ENCODE peak calls at places on chromosomes 3 and 15, in seven cellular contexts. K is neural crest cell; P is central memory CD4-positive, alpha-beta T cell; B is SW480; N is GM12892; L is HTR-8/SVneo; V is left cardiac atrium. S is an unnamed sample.

GRCh38 chr3:60010778-60011177 is 961.0 kb upstream of the CFAP20DC start:
- DNase-seq in V (no peak), K (no peak), P (peak; percentile 87), L (no peak), B (no peak), N (peak; percentile 19), S (peak; percentile 37)

GRCh38 chr3:182861345-182861744 is 68.0 kb downstream of the ATP11B start:
- DNase-seq in P (no peak), V (no peak), N (no peak), B (no peak), L (no peak), K (no peak), S (no peak)

GRCh38 chr3:107753494-107753893 is 230.7 kb downstream of the BBX start:
- DNase-seq in N (no peak), P (no peak), B (peak; percentile 5), V (no peak), K (peak; percentile 48), L (no peak), S (no peak)

GRCh38 chr15:52862657-52863056 is 72.5 kb upstream of the ONECUT1 start:
- DNase-seq in L (no peak), K (no peak), P (no peak), N (no peak), V (no peak), B (no peak), S (no peak)

GRCh38 chr3:196111939-196112386 is 30.1 kb upstream of the TFRC start:
- DNase-seq in V (no peak), K (no peak), L (no peak), B (no peak), P (peak; percentile 56), N (no peak), S (no peak)

GRCh38 chr15:98899266-98900021 is 108.1 kb downstream of the PGPEP1L start:
- DNase-seq in K (no peak), B (no peak), L (peak; percentile 68), V (no peak), N (no peak), P (no peak), S (no peak)

GRCh38 chr15:68418611-68419161 is 13.3 kb downstream of the ITGA11 start:
- DNase-seq in L (no peak), K (no peak), P (no peak), N (no peak), B (peak; percentile 9), V (peak; percentile 60), S (no peak)

GRCh38 chr3:134752761-134753461 is 42.1 kb upstream of the EPHB1 start:
- DNase-seq in P (no peak), L (no peak), K (no peak), B (no peak), N (no peak), V (no peak), S (no peak)

GRCh38 chr15:90402230-90402629 is 14.2 kb downstream of the IQGAP1 start:
- DNase-seq in K (no peak), B (peak; percentile 74), N (no peak), L (no peak), V (peak; percentile 54), P (no peak), S (no peak)

GRCh38 chr15:53197426-53197839 is 407.3 kb upstream of the ONECUT1 start:
- DNase-seq in N (peak; percentile 25), K (peak; percentile 76), P (no peak), L (peak; percentile 49), B (peak; percentile 29), V (peak; percentile 53), S (peak; percentile 38)

GRCh38 chr3:160180581-160181216 is 44.5 kb upstream of the C3orf80 start:
- DNase-seq in V (no peak), P (no peak), N (no peak), L (peak; percentile 51), B (no peak), K (no peak), S (no peak)

GRCh38 chr3:141242035-141242721 is 10.6 kb downstream of the PXYLP1 start:
- DNase-seq in K (no peak), V (no peak), L (no peak), B (no peak), P (no peak), N (no peak), S (no peak)

GRCh38 chr3:172347895-172348680 is 100.2 kb downstream of the GHSR start:
- DNase-seq in V (no peak), K (no peak), B (peak; percentile 55), L (no peak), P (no peak), N (no peak), S (no peak)

GRCh38 chr15:87211547-87211946 is 1045.0 kb downstream of the NTRK3 start:
- DNase-seq in B (no peak), L (no peak), V (no peak), P (no peak), K (no peak), N (no peak), S (no peak)

GRCh38 chr3:55060921-55061555 is 133.2 kb upstream of the LRTM1 start:
- DNase-seq in L (no peak), N (no peak), B (no peak), P (no peak), V (no peak), K (no peak), S (no peak)

GRCh38 chr3:194369522-194370279 is at the start of gene LRRC15:
- DNase-seq in L (peak; percentile 64), K (no peak), N (no peak), P (no peak), V (peak; percentile 28), B (peak; percentile 43), S (no peak)

GRCh38 chr3:131795382-131796085 is 239.3 kb downstream of the CPNE4 start:
- DNase-seq in P (no peak), B (peak; percentile 81), V (peak; percentile 21), N (no peak), K (no peak), L (no peak), S (no peak)

GRCh38 chr3:186413615-186414415 is 51.8 kb upstream of the DGKG start:
- DNase-seq in B (peak; percentile 26), L (no peak), V (peak; percentile 62), N (no peak), K (no peak), P (peak; percentile 19), S (no peak)

GRCh38 chr3:129983561-129983960 is 9.0 kb downstream of the TRH start:
- DNase-seq in N (no peak), V (no peak), L (no peak), P (no peak), B (no peak), K (no peak), S (no peak)

GRCh38 chr3:37945803-37946530 is 44.6 kb upstream of the VILL start:
- DNase-seq in P (no peak), V (no peak), N (no peak), B (peak; percentile 74), K (no peak), L (peak; percentile 61), S (no peak)

GRCh38 chr3:79473993-79474392 is 293.8 kb downstream of the ROBO1 start:
- DNase-seq in B (no peak), K (no peak), P (no peak), L (no peak), V (no peak), N (no peak), S (no peak)

GRCh38 chr15:43514241-43515057 is 3.0 kb upstream of the MAP1A start:
- DNase-seq in P (peak; percentile 15), N (no peak), K (peak; percentile 18), V (peak; percentile 59), B (no peak), L (no peak), S (no peak)

GRCh38 chr3:48247401-48247807 is 6.5 kb downstream of the ZNF589 start:
- DNase-seq in B (no peak), K (no peak), L (no peak), V (no peak), N (no peak), P (no peak), S (no peak)

GRCh38 chr3:17478673-17479072 is 263.8 kb downstream of the TBC1D5 start:
- DNase-seq in P (no peak), B (no peak), N (no peak), K (no peak), L (no peak), V (no peak), S (no peak)

S was measured in GM12891.